ENCODE peak calls at places on chromosomes 6 and 20, in four cellular contexts. M is CD8-positive, alpha-beta T cell; B is upper lobe of right lung; Z is HCT116. F is an unnamed sample. For H3K4me1, the result is how much of the 10 kb centered on the place peaks cover.

GRCh38 chr6:137352859-137353258 is 133.7 kb upstream of the IFNGR1 start:
- DNase-seq in M (no peak), B (no peak), Z (no peak), F (no peak)

GRCh38 chr6:56647172-56647762 is 4.6 kb upstream of the DST start:
- DNase-seq in M (no peak), B (no peak), Z (no peak), F (no peak)

GRCh38 chr6:166156942-166157341 is 10.7 kb downstream of the TBXT start:
- DNase-seq in M (no peak), B (no peak), Z (peak), F (no peak)

GRCh38 chr6:141141870-141142269 is 990.9 kb upstream of the GJE1 start:
- DNase-seq in M (no peak), B (no peak), Z (no peak), F (no peak)

GRCh38 chr6:122476131-122476530 is 4.5 kb upstream of the SERINC1 start:
- DNase-seq in M (no peak), B (no peak), Z (no peak), F (no peak)

GRCh38 chr20:51187318-51187717 is 164.4 kb upstream of the KCNG1 start:
- DNase-seq in M (no peak), B (no peak), Z (no peak), F (no peak)

GRCh38 chr6:41901882-41902519 is 6.8 kb upstream of the USP49 start:
- DNase-seq in M (peak), B (no peak), Z (no peak), F (no peak)

GRCh38 chr20:18093388-18093787 is 35.7 kb upstream of the OVOL2 start:
- DNase-seq in M (no peak), B (no peak), Z (no peak), F (no peak)

GRCh38 chr6:139060332-139060731 is 31.8 kb downstream of the ABRACL start:
- DNase-seq in M (no peak), B (no peak), Z (no peak), F (no peak)

GRCh38 chr6:50655848-50656453 is 57.4 kb upstream of the TFAP2D start:
- DNase-seq in M (no peak), B (no peak), Z (no peak), F (no peak)

GRCh38 chr6:119034827-119035458 is 43.5 kb downstream of the FAM184A start:
- DNase-seq in M (no peak), B (no peak), Z (no peak), F (no peak)

GRCh38 chr6:163335671-163336545 is 78.6 kb upstream of the QKI start:
- DNase-seq in M (no peak), B (no peak), Z (no peak), F (no peak)

GRCh38 chr20:3228750-3229032 is 10.3 kb downstream of the SLC4A11 start:
- DNase-seq in M (no peak), B (no peak), Z (no peak), F (no peak)

GRCh38 chr6:142275146-142276006 is 26.4 kb upstream of the ADGRG6 start:
- DNase-seq in M (no peak), B (no peak), Z (no peak), F (no peak)

GRCh38 chr6:39402239-39402751 is 79.8 kb upstream of the KCNK16 start:
- DNase-seq in M (no peak), B (no peak), Z (no peak), F (no peak)

GRCh38 chr20:38534756-38535155 is 46.2 kb upstream of the ADIG start:
- DNase-seq in M (no peak), B (no peak), Z (no peak), F (no peak)

GRCh38 chr6:168157272-168158007 is 78.4 kb upstream of the FRMD1 start:
- DNase-seq in M (no peak), B (no peak), Z (no peak), F (no peak)

GRCh38 chr6:98416027-98416426 is 418.3 kb upstream of the POU3F2 start:
- DNase-seq in M (no peak), B (no peak), Z (no peak), F (no peak)

GRCh38 chr6:45116714-45117410 is 211.3 kb upstream of the RUNX2 start:
- DNase-seq in M (no peak), B (no peak), Z (no peak), F (no peak)

GRCh38 chr6:44257007-44257752 is at the start of gene SLC35B2:
- DNase-seq in M (peak), B (peak), Z (no peak), F (no peak)

GRCh38 chr20:35117148-35117547 is 24.5 kb upstream of the TRPC4AP start:
- DNase-seq in M (no peak), B (no peak), Z (no peak), F (no peak)

GRCh38 chr6:107560657-107561056 is 70.7 kb downstream of the SOBP start:
- DNase-seq in M (no peak), B (no peak), Z (no peak), F (no peak)

GRCh38 chr6:20599302-20600051 is 65.2 kb downstream of the CDKAL1 start:
- DNase-seq in M (no peak), B (no peak), Z (no peak), F (no peak)

GRCh38 chr20:2817341-2817726 is 1.2 kb downstream of the TMEM239 start:
- DNase-seq in M (no peak), B (no peak), Z (no peak), F (no peak)

GRCh38 chr6:130851026-130851425 is 23.8 kb downstream of the SMLR1 start:
- DNase-seq in M (no peak), B (no peak), Z (no peak), F (no peak)

GRCh38 chr20:31602779-31603441 is 2.2 kb upstream of the ID1 start:
- DNase-seq in M (peak), B (no peak), Z (peak), F (no peak)

GRCh38 chr6:93447874-93448273 is 28.5 kb upstream of the EPHA7 start:
- DNase-seq in M (no peak), B (no peak), Z (no peak), F (no peak)

GRCh38 chr6:149111556-149112115 is 205.9 kb upstream of the TAB2 start:
- DNase-seq in M (no peak), B (no peak), Z (no peak), F (no peak)

GRCh38 chr6:14153228-14153627 is 35.7 kb downstream of the CD83 start:
- DNase-seq in M (no peak), B (no peak), Z (no peak), F (no peak)

GRCh38 chr6:44301782-44302564 is 11.2 kb downstream of the AARS2 start:
- DNase-seq in M (no peak), B (no peak), Z (no peak), F (no peak)

GRCh38 chr6:17278289-17279061 is 2.7 kb upstream of the RBM24 start:
- DNase-seq in M (no peak), B (no peak), Z (no peak), F (no peak)

GRCh38 chr6:53107091-53107490 is 41.5 kb downstream of the GCM1 start:
- DNase-seq in M (no peak), B (no peak), Z (no peak), F (no peak)

GRCh38 chr20:2626853-2627541 is 25.4 kb upstream of the NOP56 start:
- DNase-seq in M (no peak), B (no peak), Z (peak), F (no peak)

GRCh38 chr6:117265425-117266266 is at the start of gene VGLL2:
- DNase-seq in M (no peak), B (peak), Z (no peak), F (no peak)

GRCh38 chr6:143336446-143337152 is 113.9 kb downstream of the ADAT2 start:
- DNase-seq in M (no peak), B (no peak), Z (no peak), F (no peak)

GRCh38 chr6:143675946-143676345 is 1.8 kb upstream of the PHACTR2 start:
- DNase-seq in M (no peak), B (no peak), Z (no peak), F (no peak)

GRCh38 chr6:82045965-82046756 is 201.4 kb downstream of the IBTK start:
- DNase-seq in M (no peak), B (no peak), Z (no peak), F (no peak)

GRCh38 chr6:6741264-6741663 is 152.7 kb downstream of the LY86 start:
- DNase-seq in M (no peak), B (no peak), Z (no peak), F (no peak)

GRCh38 chr6:5085638-5086293 is 625 bp downstream of the PPP1R3G start:
- DNase-seq in M (no peak), B (peak), Z (no peak), F (no peak)

GRCh38 chr6:82686719-82687118 is 323.1 kb downstream of the TPBG start:
- DNase-seq in M (no peak), B (no peak), Z (no peak), F (no peak)

GRCh38 chr20:57176842-57177241 is 89.6 kb downstream of the BMP7 start:
- DNase-seq in M (no peak), B (no peak), Z (no peak), F (no peak)
- H3K4me1 ChIP-seq in M (under half), B (under half), Z (under half), F (under half)

GRCh38 chr20:23366384-23366783 is 4.4 kb downstream of the GZF1 start:
- DNase-seq in M (no peak), B (no peak), Z (no peak), F (no peak)
- H3K4me3 ChIP-seq in M (no peak), B (no peak), Z (no peak), F (no peak)

DNA sequence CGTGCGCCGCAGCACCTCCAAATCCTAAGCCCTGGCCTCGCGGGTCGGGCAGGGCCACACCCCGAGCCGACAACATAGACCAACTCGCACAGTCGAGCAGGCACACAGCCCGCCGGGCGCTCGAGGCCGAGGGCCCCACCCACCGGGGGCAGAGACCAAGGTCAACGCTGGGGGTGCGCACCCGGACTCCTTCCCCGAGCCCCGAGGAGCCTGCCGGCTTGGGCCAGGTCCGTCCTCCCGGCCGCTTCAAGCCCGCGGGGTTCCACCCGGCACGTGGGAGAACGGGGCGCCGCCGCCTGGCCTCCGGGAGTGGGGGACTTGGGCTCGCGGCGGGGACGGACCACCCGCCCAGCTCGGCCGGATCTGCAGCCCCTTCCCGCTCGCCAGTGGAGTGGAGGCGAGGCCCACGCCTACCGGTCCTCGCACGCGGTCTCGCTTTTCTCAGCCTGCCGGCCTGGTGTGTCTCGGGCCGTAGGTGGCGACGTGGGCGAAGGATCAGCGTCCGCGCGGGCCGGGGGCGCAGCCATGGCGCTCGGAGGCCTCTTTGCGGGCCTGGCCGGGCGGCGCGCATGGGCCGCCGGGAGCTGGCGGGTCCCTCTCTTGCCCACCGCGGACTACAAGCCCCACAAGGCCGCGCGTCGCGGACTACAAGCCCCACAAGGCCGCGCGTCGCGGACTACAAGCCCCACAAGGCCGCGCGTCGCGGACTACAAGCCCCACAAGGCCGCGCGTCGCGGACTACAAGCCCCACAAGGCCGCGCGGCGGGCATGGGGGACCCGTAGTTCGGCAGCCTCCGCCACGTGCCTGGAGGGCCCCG is at the start of gene UCKL1:
- DNase-seq in M (peak), B (peak), Z (peak), F (peak)
- H3K4me1 ChIP-seq in M (under half), B (half or more), Z (half or more), F (half or more)

GRCh38 chr6:89670935-89671565 is 32.5 kb upstream of the LYRM2 start:
- DNase-seq in M (no peak), B (no peak), Z (no peak), F (no peak)

GRCh38 chr6:89662659-89663223 is 24.2 kb upstream of the LYRM2 start:
- DNase-seq in M (no peak), B (no peak), Z (no peak), F (no peak)

GRCh38 chr6:89669002-89669401 is 30.5 kb upstream of the LYRM2 start:
- DNase-seq in M (no peak), B (no peak), Z (no peak), F (no peak)

GRCh38 chr6:89667872-89668556 is 29.5 kb upstream of the LYRM2 start:
- DNase-seq in M (no peak), B (no peak), Z (no peak), F (no peak)
- H3K4me3 ChIP-seq in M (no peak), B (no peak), Z (no peak), F (no peak)

GRCh38 chr20:44594730-44595129 is 12.4 kb downstream of the PKIG start:
- DNase-seq in M (no peak), B (no peak), Z (no peak), F (no peak)
- H3K4me1 ChIP-seq in M (under half), B (half or more), Z (under half), F (half or more)

DNA sequence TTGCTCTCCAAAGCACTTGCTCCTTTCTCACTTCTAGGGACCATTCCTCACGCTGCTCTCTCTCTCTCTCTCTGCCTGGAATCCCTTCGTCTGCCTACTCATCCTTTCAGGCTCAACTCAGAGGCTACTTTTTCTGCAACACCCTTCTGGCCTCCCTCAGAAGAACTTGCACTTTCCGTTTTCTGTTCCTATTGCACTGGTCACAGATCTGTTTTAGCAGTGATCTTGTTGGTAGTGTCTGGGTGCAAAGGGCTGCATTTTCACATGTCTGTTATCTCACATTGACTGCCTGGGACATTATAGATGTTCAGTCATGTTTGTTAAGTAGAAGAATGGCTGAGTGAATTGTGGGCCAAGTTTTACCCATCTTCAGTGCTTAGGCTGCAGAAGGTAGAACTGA is 63.5 kb downstream of the RIN2 start:
- DNase-seq in M (no peak), B (no peak), Z (no peak), F (no peak)
- H3K4me3 ChIP-seq in M (no peak), B (no peak), Z (no peak), F (no peak)

GRCh38 chr20:49685809-49686208 is 27.9 kb downstream of the B4GALT5 start:
- DNase-seq in M (no peak), B (no peak), Z (no peak), F (no peak)
- H3K4me1 ChIP-seq in M (under half), B (half or more), Z (half or more), F (under half)

GRCh38 chr20:47271216-47271615 is 85.3 kb downstream of the ZMYND8 start:
- DNase-seq in M (no peak), B (no peak), Z (no peak), F (no peak)

GRCh38 chr20:47275548-47275947 is 81.0 kb downstream of the ZMYND8 start:
- DNase-seq in M (no peak), B (no peak), Z (no peak), F (no peak)

GRCh38 chr20:47272893-47273590 is 83.5 kb downstream of the ZMYND8 start:
- DNase-seq in M (peak), B (no peak), Z (peak), F (no peak)

GRCh38 chr20:47274449-47275108 is 81.9 kb downstream of the ZMYND8 start:
- DNase-seq in M (no peak), B (no peak), Z (peak), F (no peak)

GRCh38 chr20:47273591-47274235 is 82.8 kb downstream of the ZMYND8 start:
- DNase-seq in M (no peak), B (no peak), Z (no peak), F (no peak)
- H3K4me3 ChIP-seq in M (no peak), B (no peak), Z (peak), F (no peak)

F was measured in esophagus squamous epithelium.